ENCODE peak calls at places on chromosome 6, in eight cellular contexts. B is brain microvascular endothelial cell; A is AG20443; Y is endothelial cell; H is AG10803; F is naive thymus-derived CD4-positive, alpha-beta T cell; E is non-pigmented ciliary epithelial cell; U is NB4. L is an unnamed sample.
A peak's percentile ranks its signal among the peaks of the same experiment; 100 is the strongest.

GRCh38 chr6:165663283-165663735 is 268 bp upstream of the PDE10A start:
- DNase-seq in F (no peak), Y (peak; percentile 41), B (peak; percentile 46), A (peak; percentile 48), U (no peak), H (peak; percentile 19), E (no peak), L (peak; percentile 44)

GRCh38 chr6:91117550-91117949 is 530.7 kb upstream of the MAP3K7 start:
- DNase-seq in F (no peak), E (no peak), U (no peak), A (no peak), B (no peak), Y (no peak), H (no peak), L (no peak)

GRCh38 chr6:25359891-25360290 is 80.7 kb downstream of the CARMIL1 start:
- DNase-seq in B (no peak), Y (no peak), U (no peak), E (no peak), H (no peak), A (no peak), F (no peak), L (no peak)

GRCh38 chr6:36368421-36368820 is 19.0 kb downstream of the ETV7 start:
- DNase-seq in B (no peak), A (no peak), H (peak; percentile 37), F (no peak), U (peak; percentile 48), E (no peak), Y (no peak), L (no peak)

GRCh38 chr6:37650071-37650481 is 47.6 kb downstream of the MDGA1 start:
- DNase-seq in H (no peak), Y (peak; percentile 59), B (no peak), U (no peak), F (no peak), A (no peak), E (no peak), L (no peak)

GRCh38 chr6:13012977-13013680 is 296.6 kb downstream of the PHACTR1 start:
- DNase-seq in E (no peak), A (peak; percentile 16), Y (peak; percentile 39), F (peak; percentile 8), H (no peak), B (no peak), U (no peak), L (peak; percentile 17)

GRCh38 chr6:142861711-142862110 is 83.3 kb downstream of the HIVEP2 start:
- DNase-seq in H (no peak), Y (no peak), F (no peak), B (no peak), A (no peak), E (no peak), U (no peak), L (no peak)

GRCh38 chr6:131950767-131951575 is at the start of gene CCN2:
- DNase-seq in H (peak; percentile 100), A (peak; percentile 95), F (no peak), Y (peak; percentile 94), U (no peak), E (peak; percentile 99), B (peak; percentile 99), L (peak; percentile 98)

GRCh38 chr6:151058021-151058733 is 181.6 kb upstream of the AKAP12 start:
- DNase-seq in U (no peak), E (no peak), H (no peak), B (no peak), Y (no peak), A (no peak), F (no peak), L (no peak)

GRCh38 chr6:161575508-161576254 is 301.8 kb upstream of the AGPAT4 start:
- DNase-seq in F (no peak), E (no peak), U (no peak), H (no peak), B (no peak), Y (no peak), A (no peak), L (no peak)

GRCh38 chr6:99588618-99589289 is 17.9 kb upstream of the PRDM13 start:
- DNase-seq in E (no peak), U (peak; percentile 92), A (peak; percentile 80), H (peak; percentile 72), F (peak; percentile 65), Y (peak; percentile 72), B (peak; percentile 36), L (peak; percentile 26)

GRCh38 chr6:98044791-98045190 is 761.8 kb upstream of the MMS22L start:
- DNase-seq in A (no peak), Y (no peak), U (no peak), H (no peak), F (no peak), E (no peak), B (no peak), L (no peak)

GRCh38 chr6:122063090-122063489 is 336.4 kb upstream of the HSF2 start:
- DNase-seq in E (no peak), Y (no peak), B (no peak), A (no peak), F (no peak), H (no peak), U (no peak), L (no peak)

L was measured in kidney glomerular epithelial cell.